ENCODE peak calls at places on chromosomes 1 and 21, in four cellular contexts. N, Y, B and M are unnamed samples.

GRCh38 chr1:86436041-86436440 is 12.1 kb downstream of the CLCA2 start:
- DNase-seq in N (no peak), Y (no peak), B (no peak), M (no peak)

GRCh38 chr1:27648602-27649305 is 13.8 kb upstream of the FGR start:
- DNase-seq in N (no peak), Y (no peak), B (no peak), M (no peak)

GRCh38 chr1:193406901-193407300 is 220.5 kb upstream of the B3GALT2 start:
- DNase-seq in Y (no peak), N (peak; percentile 72), B (no peak), M (no peak)

GRCh38 chr1:67429528-67430357 is 459 bp downstream of the SERBP1 start:
- DNase-seq in Y (peak; percentile 19), B (no peak), N (no peak), M (no peak)

GRCh38 chr1:18635833-18636671 is 5.4 kb downstream of the PAX7 start:
- DNase-seq in Y (no peak), B (no peak), N (no peak), M (no peak)

GRCh38 chr1:3668585-3669300 is 16.4 kb downstream of the TP73 start:
- DNase-seq in N (no peak), Y (peak; percentile 82), B (no peak), M (no peak)

GRCh38 chr1:117883620-117884019 is 45.8 kb downstream of the GDAP2 start:
- DNase-seq in N (peak; percentile 49), B (no peak), Y (no peak), M (no peak)

GRCh38 chr21:31566611-31567010 is 92.9 kb upstream of the SOD1 start:
- DNase-seq in Y (no peak), B (no peak), N (no peak), M (no peak)

GRCh38 chr1:198253668-198254067 is 96.9 kb downstream of the NEK7 start:
- DNase-seq in Y (peak; percentile 14), N (peak; percentile 75), B (no peak), M (no peak)

GRCh38 chr1:92441316-92442311 is 45.1 kb downstream of the GFI1 start:
- DNase-seq in B (no peak), N (no peak), Y (no peak), M (no peak)

GRCh38 chr1:63317007-63317813 is 5.2 kb upstream of the FOXD3 start:
- DNase-seq in B (peak; percentile 35), Y (peak; percentile 32), N (peak; percentile 41), M (peak; percentile 40)

GRCh38 chr1:32470991-32471694 is 6.3 kb downstream of the ZBTB8B start:
- DNase-seq in Y (no peak), B (no peak), N (no peak), M (no peak)

GRCh38 chr21:14985306-14985705 is 79.5 kb downstream of the NRIP1 start:
- DNase-seq in N (no peak), Y (no peak), B (no peak), M (no peak)

GRCh38 chr1:160260436-160261382 is 1.6 kb downstream of the DCAF8 start:
- DNase-seq in B (no peak), N (peak; percentile 89), Y (no peak), M (no peak)

GRCh38 chr1:44819257-44819593 is 10.9 kb downstream of the BTBD19 start:
- DNase-seq in B (no peak), N (no peak), Y (peak; percentile 11), M (no peak)

GRCh38 chr1:212044851-212045250 is 9.3 kb downstream of the DTL start:
- DNase-seq in B (no peak), N (no peak), Y (no peak), M (no peak)

GRCh38 chr1:182164273-182164672 is 102.8 kb upstream of the ZNF648 start:
- DNase-seq in N (no peak), B (no peak), Y (no peak), M (no peak)

DNA sequence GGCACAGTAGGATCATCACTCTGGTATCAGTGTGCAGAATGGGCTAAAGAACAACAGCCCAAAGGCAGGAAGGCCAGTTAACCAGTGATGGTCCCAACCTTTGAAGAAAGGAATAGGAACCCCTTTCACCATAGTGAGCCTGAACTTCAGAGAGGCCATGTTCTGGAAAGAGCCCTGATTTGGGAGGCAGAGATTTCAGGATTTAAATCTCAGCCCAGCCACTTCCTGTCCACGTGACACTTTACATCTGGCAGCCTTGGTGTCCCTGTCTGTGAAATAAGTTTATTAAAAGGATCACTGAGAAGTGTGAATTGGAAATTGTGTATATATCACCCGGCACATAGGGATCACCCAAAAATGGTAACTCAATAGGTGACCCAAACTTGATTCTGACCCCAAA is 13.0 kb downstream of the MATN1 start:
- DNase-seq in N (no peak), B (no peak), Y (no peak), M (no peak)
- H3K27ac ChIP-seq in N (no peak overlapping the region), B (no peak overlapping the region), Y (no peak overlapping the region), M (no peak overlapping the region)

GRCh38 chr1:9367806-9368205 is 75.1 kb downstream of the SPSB1 start:
- DNase-seq in B (no peak), N (no peak), Y (no peak), M (no peak)
- H3K4me3 ChIP-seq in B (no peak overlapping the region), N (no peak overlapping the region), Y (no peak overlapping the region), M (no peak overlapping the region)

GRCh38 chr1:229832695-229833094 is 206.6 kb downstream of the URB2 start:
- DNase-seq in N (no peak), B (no peak), Y (no peak), M (no peak)
- H3K27ac ChIP-seq in N (no peak overlapping the region), B (no peak overlapping the region), Y (no peak overlapping the region), M (no peak overlapping the region)

DNA sequence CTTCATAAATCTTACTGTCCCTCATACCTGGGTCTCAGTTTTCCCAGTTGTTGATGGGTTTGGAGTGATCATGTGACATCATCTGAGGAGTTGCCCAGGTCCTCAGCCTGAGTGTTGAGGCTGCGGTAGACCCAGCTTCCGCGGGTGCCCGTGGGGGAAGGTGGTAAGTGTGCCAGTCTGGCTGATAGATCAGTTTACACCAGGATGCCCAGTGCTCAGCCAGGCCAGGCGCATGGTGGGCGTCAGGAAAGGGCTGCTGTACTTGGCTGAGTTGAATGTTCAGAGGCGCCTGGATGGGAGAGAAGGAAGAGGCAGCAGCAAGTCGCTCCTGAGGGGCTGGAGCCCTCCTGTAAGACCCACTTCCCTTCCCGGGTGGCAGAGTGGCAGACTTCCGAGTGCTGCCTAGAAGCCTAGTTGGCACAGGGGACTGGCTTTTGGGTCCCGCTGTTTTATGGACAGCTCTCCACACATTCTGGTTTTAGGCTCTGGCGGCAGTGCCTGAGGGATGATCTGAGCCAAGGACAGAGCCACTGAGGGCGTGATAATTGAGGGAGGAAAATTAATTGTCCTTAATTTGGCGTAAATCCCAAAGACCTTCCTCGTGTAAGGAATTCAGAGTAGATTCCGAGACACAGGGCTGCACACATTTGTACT is 35.8 kb downstream of the PTPRF start:
- DNase-seq in B (no peak), N (no peak), Y (no peak), M (no peak)
- H3K4me3 ChIP-seq in B (no peak overlapping the region), N (no peak overlapping the region), Y (peak overlapping the region; percentile 75), M (peak overlapping the region; percentile 22)

GRCh38 chr1:156922986-156923564 is 2.6 kb downstream of the LRRC71 start:
- DNase-seq in Y (no peak), B (no peak), N (no peak), M (no peak)

GRCh38 chr1:156926175-156926574 is 5.7 kb downstream of the LRRC71 start:
- DNase-seq in N (peak; percentile 56), Y (peak; percentile 50), B (no peak), M (no peak)

GRCh38 chr1:156923565-156924477 is 3.4 kb downstream of the LRRC71 start:
- DNase-seq in B (no peak), N (no peak), Y (no peak), M (no peak)

GRCh38 chr1:156925154-156926010 is 5.0 kb downstream of the LRRC71 start:
- DNase-seq in N (no peak), B (no peak), Y (no peak), M (no peak)

GRCh38 chr1:156924478-156925153 is 4.2 kb downstream of the LRRC71 start:
- DNase-seq in B (no peak), Y (no peak), N (no peak), M (no peak)
- H3K27ac ChIP-seq in B (no peak overlapping the region), Y (no peak overlapping the region), N (no peak overlapping the region), M (no peak overlapping the region)

DNA sequence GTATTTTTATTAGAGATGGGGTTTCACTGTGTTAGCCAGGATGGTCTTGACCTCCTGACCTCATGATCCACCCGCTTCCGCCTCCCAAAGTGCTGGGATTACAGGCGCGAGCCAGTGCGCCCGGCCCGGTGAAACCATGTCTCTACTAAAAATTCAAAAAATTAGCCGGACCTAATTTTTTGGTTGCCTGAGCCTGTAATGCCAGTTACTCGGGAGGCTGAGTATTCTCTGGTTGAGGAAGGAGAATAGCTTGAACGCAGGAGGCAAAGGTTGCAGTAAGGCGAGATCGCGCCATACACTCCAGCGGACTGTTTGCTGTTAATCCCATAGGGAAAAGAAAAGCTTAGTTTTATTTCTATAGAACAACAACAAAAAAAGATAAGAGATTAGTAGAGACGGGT is 29.9 kb upstream of the HJV start:
- DNase-seq in B (no peak), Y (no peak), N (no peak), M (no peak)
- H3K4me3 ChIP-seq in B (peak overlapping the region; percentile 60), Y (peak overlapping the region; percentile 64), N (peak overlapping the region; percentile 45), M (peak overlapping the region; percentile 29)

DNA sequence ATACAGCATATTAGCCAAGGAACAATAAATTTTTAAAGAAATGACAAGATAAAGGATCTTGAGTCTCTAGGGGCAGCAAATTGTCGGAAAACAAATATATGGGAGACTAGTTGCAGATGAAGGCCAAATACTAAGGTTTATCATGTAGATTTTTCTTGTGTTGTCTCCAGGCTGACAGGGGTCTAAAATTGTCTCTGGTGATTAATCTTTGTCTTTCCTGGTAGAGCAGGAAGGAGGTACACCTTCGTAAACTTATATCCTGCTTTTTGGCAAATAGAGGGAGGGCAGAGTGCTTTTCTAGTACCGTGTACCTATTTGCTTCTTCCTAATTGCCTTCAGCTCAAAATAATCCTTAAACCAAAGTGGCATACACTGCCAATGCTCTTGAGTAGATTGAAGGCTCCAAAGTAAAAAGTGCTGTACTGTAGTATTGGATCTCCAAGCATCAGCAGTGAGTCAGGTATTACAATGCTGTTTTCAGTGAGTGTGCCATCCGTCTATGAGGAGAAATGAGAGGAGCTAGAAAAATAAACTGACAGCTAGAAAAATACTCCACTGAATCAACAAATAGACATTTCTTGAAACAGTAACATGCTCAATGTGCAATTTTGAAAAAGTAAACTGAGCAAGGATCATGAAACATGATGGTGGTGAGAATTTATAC is 1.8 kb upstream of the LEPR start:
- DNase-seq in N (peak; percentile 28), B (no peak), Y (no peak), M (no peak)
- H3K27ac ChIP-seq in N (no peak overlapping the region), B (no peak overlapping the region), Y (no peak overlapping the region), M (no peak overlapping the region)

GRCh38 chr1:151290709-151291303 is 8.7 kb downstream of the ZNF687 start:
- DNase-seq in N (no peak), B (no peak), Y (no peak), M (no peak)
- H3K4me3 ChIP-seq in N (no peak overlapping the region), B (no peak overlapping the region), Y (no peak overlapping the region), M (no peak overlapping the region)

DNA sequence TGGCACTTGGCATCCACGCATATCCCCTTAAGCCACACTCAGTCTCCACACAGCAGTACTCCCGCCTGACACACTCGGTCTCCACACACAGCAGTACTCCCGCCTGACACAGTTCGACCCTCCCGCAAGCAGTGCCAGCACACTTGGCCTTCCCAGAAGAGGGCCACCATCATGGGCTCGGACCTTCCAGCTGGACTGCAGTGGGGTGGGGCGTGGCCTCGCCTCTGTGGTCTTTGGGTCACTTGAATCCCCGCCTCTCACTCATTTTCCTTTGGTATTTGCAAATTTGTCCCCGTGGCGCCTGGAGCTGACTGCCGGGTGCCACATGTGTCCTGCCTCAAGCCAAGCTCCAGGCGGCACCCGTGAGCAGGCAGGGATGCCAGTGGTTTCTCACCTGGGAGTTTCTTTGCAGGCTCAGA is 63.7 kb downstream of the FAAP20 start:
- DNase-seq in B (no peak), Y (peak; percentile 9), N (no peak), M (no peak)
- H3K27ac ChIP-seq in B (no peak overlapping the region), Y (no peak overlapping the region), N (no peak overlapping the region), M (no peak overlapping the region)